ENCODE peak calls at places on chromosomes 1 and 21, in seven cellular contexts. Q is CD8-positive, alpha-beta T cell; Z is A549; Y is trophoblast cell; D is AG04450; T is HepG2; W is right lobe of liver. J is an unnamed sample.

GRCh38 chr1:55310517-55310927 is 95.4 kb upstream of the USP24 start:
- DNase-seq in Q (no peak), Z (peak; percentile 80), Y (no peak), D (peak; percentile 96), T (no peak), W (peak; percentile 37), J (no peak)

GRCh38 chr21:43372663-43373386 is 54.1 kb downstream of the SIK1 start:
- DNase-seq in Q (no peak), Z (no peak), Y (no peak), D (no peak), T (no peak), W (peak; percentile 13), J (no peak)

GRCh38 chr21:32940079-32941014 is 85.4 kb upstream of the OLIG2 start:
- DNase-seq in Q (peak; percentile 47), Z (peak; percentile 7), Y (peak; percentile 22), D (peak; percentile 3), T (peak; percentile 39), W (no peak), J (peak; percentile 47)

GRCh38 chr1:22114083-22115012 is 28.5 kb downstream of the WNT4 start:
- DNase-seq in Q (no peak), Z (no peak), Y (no peak), D (peak; percentile 44), T (no peak), W (no peak), J (peak; percentile 32)

GRCh38 chr1:24289937-24290595 is 29.1 kb upstream of the GRHL3 start:
- DNase-seq in Q (no peak), Z (peak; percentile 51), Y (no peak), D (peak; percentile 43), T (no peak), W (peak; percentile 61), J (peak; percentile 80)

GRCh38 chr1:17696417-17697301 is 58.5 kb upstream of the ACTL8 start:
- DNase-seq in Q (no peak), Z (peak; percentile 38), Y (no peak), D (peak; percentile 52), T (no peak), W (no peak), J (no peak)

GRCh38 chr1:54413295-54413694 is 7.1 kb upstream of the SSBP3 start:
- DNase-seq in Q (no peak), Z (no peak), Y (no peak), D (peak; percentile 7), T (peak; percentile 39), W (peak; percentile 47), J (no peak)

GRCh38 chr1:28418278-28418637 is 48.7 kb downstream of the PHACTR4 start:
- DNase-seq in Q (no peak), Z (no peak), Y (no peak), D (no peak), T (no peak), W (no peak), J (no peak)

GRCh38 chr1:163174524-163175437 is 27.9 kb downstream of the RGS5 start:
- DNase-seq in Q (peak; percentile 24), Z (peak; percentile 26), Y (peak; percentile 28), D (peak; percentile 29), T (peak; percentile 20), W (peak; percentile 58), J (peak; percentile 78)

GRCh38 chr1:52899445-52899894 is 22.1 kb downstream of the ECHDC2 start:
- DNase-seq in Q (no peak), Z (no peak), Y (no peak), D (no peak), T (peak; percentile 30), W (no peak), J (no peak)

GRCh38 chr1:234601217-234602017 is 8.6 kb downstream of the IRF2BP2 start:
- DNase-seq in Q (peak; percentile 36), Z (no peak), Y (no peak), D (no peak), T (peak; percentile 64), W (no peak), J (peak; percentile 37)

GRCh38 chr1:77978293-77978968 is 441 bp downstream of the FUBP1 start:
- DNase-seq in Q (peak; percentile 69), Z (peak; percentile 37), Y (peak; percentile 95), D (peak; percentile 86), T (peak; percentile 92), W (no peak), J (peak; percentile 81)

GRCh38 chr21:33981341-33982101 is 65.9 kb upstream of the ATP5PO start:
- DNase-seq in Q (no peak), Z (no peak), Y (peak; percentile 30), D (no peak), T (no peak), W (no peak), J (no peak)

GRCh38 chr1:182990413-182991144 is 32.6 kb upstream of the LAMC1 start:
- DNase-seq in Q (no peak), Z (no peak), Y (no peak), D (peak; percentile 13), T (no peak), W (no peak), J (no peak)

GRCh38 chr1:45340816-45341215 is 576 bp upstream of the MUTYH start:
- DNase-seq in Q (no peak), Z (no peak), Y (no peak), D (no peak), T (peak; percentile 18), W (no peak), J (no peak)

GRCh38 chr1:178119623-178120022 is 25.7 kb downstream of the RASAL2 start:
- DNase-seq in Q (no peak), Z (no peak), Y (peak; percentile 53), D (no peak), T (no peak), W (no peak), J (no peak)

GRCh38 chr1:55195523-55196233 is 19.5 kb downstream of the USP24 start:
- DNase-seq in Q (no peak), Z (no peak), Y (no peak), D (no peak), T (no peak), W (no peak), J (no peak)

GRCh38 chr1:234603221-234604204 is 6.5 kb downstream of the IRF2BP2 start:
- DNase-seq in Q (no peak), Z (no peak), Y (no peak), D (no peak), T (peak; percentile 83), W (no peak), J (no peak)

GRCh38 chr21:37767984-37768383 is 148.3 kb downstream of the KCNJ6 start:
- DNase-seq in Q (no peak), Z (no peak), Y (no peak), D (no peak), T (no peak), W (no peak), J (no peak)

GRCh38 chr21:15065381-15066230 is 806 bp upstream of the NRIP1 start:
- DNase-seq in Q (peak; percentile 77), Z (peak; percentile 37), Y (peak; percentile 79), D (peak; percentile 59), T (peak; percentile 39), W (peak; percentile 73), J (peak; percentile 61)

GRCh38 chr1:199279872-199280649 is 641.2 kb downstream of the PTPRC start:
- DNase-seq in Q (no peak), Z (no peak), Y (no peak), D (no peak), T (no peak), W (no peak), J (no peak)

GRCh38 chr1:6460349-6461236 is 5.4 kb downstream of the TNFRSF25 start:
- DNase-seq in Q (peak; percentile 93), Z (no peak), Y (no peak), D (no peak), T (no peak), W (no peak), J (no peak)

GRCh38 chr1:47675047-47675675 is 237.3 kb downstream of the FOXD2 start:
- DNase-seq in Q (no peak), Z (no peak), Y (no peak), D (no peak), T (no peak), W (no peak), J (no peak)

GRCh38 chr1:201482755-201483154 is 13.8 kb upstream of the PHLDA3 start:
- DNase-seq in Q (no peak), Z (no peak), Y (no peak), D (no peak), T (no peak), W (no peak), J (no peak)

GRCh38 chr1:175866776-175867175 is 123.4 kb upstream of the TNR start:
- DNase-seq in Q (no peak), Z (no peak), Y (no peak), D (no peak), T (no peak), W (no peak), J (no peak)

GRCh38 chr21:35491920-35492678 is 443.0 kb upstream of the RUNX1 start:
- DNase-seq in Q (no peak), Z (no peak), Y (peak; percentile 32), D (no peak), T (no peak), W (no peak), J (no peak)

GRCh38 chr21:46355161-46356004 is 31.4 kb downstream of the PCNT start:
- DNase-seq in Q (peak; percentile 42), Z (no peak), Y (no peak), D (no peak), T (no peak), W (no peak), J (no peak)

DNA sequence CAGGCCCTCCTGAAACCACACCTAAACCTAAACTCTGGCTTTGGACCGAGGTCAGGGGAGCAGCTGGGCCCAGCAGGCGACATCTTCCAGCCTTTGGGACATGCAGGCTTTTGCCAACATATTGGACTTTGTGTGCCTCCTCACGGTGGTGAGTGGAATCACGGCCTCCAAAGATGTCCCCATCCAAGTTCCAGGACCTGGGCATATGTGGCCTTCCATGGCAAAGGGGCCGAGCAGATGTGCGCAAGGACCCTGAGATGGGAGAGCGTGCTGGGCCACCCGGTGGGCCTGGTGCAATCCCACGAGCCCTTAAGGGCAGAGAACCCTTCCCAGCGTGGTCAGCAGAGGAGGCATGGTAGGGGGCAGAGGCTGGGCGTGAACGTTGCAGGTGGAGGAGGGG is 160.8 kb upstream of the C1orf174 start:
- DNase-seq in Q (no peak), Z (no peak), Y (no peak), D (no peak), T (no peak), W (no peak), J (no peak)
- H3K9me3 ChIP-seq in Q (no peaks in the 10 kb centered on the region), Z (no peaks in the 10 kb centered on the region), Y (peaks cover 5% of the 10 kb centered on the region), D (peaks cover 76% of the 10 kb centered on the region), T (peaks cover 8% of the 10 kb centered on the region), W (no peaks in the 10 kb centered on the region), J (no peaks in the 10 kb centered on the region)

DNA sequence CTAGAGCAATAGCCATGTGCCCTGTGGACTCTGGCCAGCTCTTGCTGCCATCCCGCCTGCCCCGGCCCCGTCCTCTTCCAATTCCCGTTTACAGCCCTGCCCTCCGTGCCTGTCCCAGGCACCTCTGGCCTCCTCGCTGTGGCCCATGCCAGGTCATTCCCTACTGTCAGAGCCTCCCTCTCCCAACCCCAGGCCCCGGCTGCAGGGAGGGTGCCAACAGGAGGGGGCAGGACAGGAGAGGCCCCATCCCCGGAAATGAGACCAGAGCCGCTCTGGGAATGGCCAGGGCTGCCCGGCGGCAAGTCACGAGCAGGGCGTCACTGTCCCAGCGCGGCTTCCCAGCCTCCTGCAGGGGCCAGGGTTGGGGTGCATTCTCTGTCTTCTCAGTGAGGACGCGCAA is 23.5 kb upstream of the TSPEAR start:
- DNase-seq in Q (no peak), Z (no peak), Y (no peak), D (no peak), T (no peak), W (peak; percentile 57), J (no peak)
- H3K4me3 ChIP-seq in Q (no peak overlapping the region), Z (no peak overlapping the region), Y (no peak overlapping the region), D (no peak overlapping the region), T (peak overlapping the region; percentile 6), W (no peak overlapping the region), J (no peak overlapping the region)

GRCh38 chr1:4124631-4125145 is 224.6 kb upstream of the C1orf174 start:
- DNase-seq in Q (no peak), Z (no peak), Y (no peak), D (no peak), T (no peak), W (no peak), J (no peak)
- H3K9me3 ChIP-seq in Q (no peaks in the 10 kb centered on the region), Z (no peaks in the 10 kb centered on the region), Y (peaks cover under 1% of the 10 kb centered on the region), D (peaks cover 85% of the 10 kb centered on the region), T (no peaks in the 10 kb centered on the region), W (no peaks in the 10 kb centered on the region), J (no peaks in the 10 kb centered on the region)

GRCh38 chr1:226350504-226350865 is 41.5 kb upstream of the LIN9 start:
- DNase-seq in Q (no peak), Z (no peak), Y (no peak), D (no peak), T (no peak), W (no peak), J (no peak)
- H3K4me3 ChIP-seq in Q (no peak overlapping the region), Z (no peak overlapping the region), Y (no peak overlapping the region), D (no peak overlapping the region), T (no peak overlapping the region), W (no peak overlapping the region), J (no peak overlapping the region)